ENCODE peak calls at places on chromosomes 7 and 10, in five cellular contexts. Q is uterus, L is tibial nerve, Y is IMR-90, T is K562. M is an unnamed sample.

GRCh38 chr7:107354639-107355038 is 115.2 kb upstream of the GPR22 start:
- DNase-seq in Q (no peak), L (no peak), Y (no peak), T (no peak), M (no peak)

GRCh38 chr10:520402-520787 is 169.1 kb downstream of the DIP2C start:
- DNase-seq in Q (peak; percentile 70), L (no peak), Y (peak; percentile 27), T (no peak), M (no peak)

GRCh38 chr7:124688991-124689390 is 76.6 kb downstream of the GPR37 start:
- DNase-seq in Q (no peak), L (no peak), Y (peak; percentile 89), T (no peak), M (no peak)

GRCh38 chr10:132997517-132998265 is 55.3 kb upstream of the CFAP46 start:
- DNase-seq in Q (no peak), L (no peak), Y (no peak), T (no peak), M (no peak)

GRCh38 chr7:130147710-130148325 is 57.4 kb downstream of the TMEM209 start:
- DNase-seq in Q (no peak), L (no peak), Y (no peak), T (no peak), M (no peak)

GRCh38 chr10:118106426-118106825 is 59.7 kb upstream of the RAB11FIP2 start:
- DNase-seq in Q (peak; percentile 35), L (no peak), Y (peak; percentile 21), T (peak; percentile 7), M (no peak)

GRCh38 chr10:71266918-71267442 is 52.1 kb upstream of the SLC29A3 start:
- DNase-seq in Q (no peak), L (no peak), Y (peak; percentile 41), T (no peak), M (no peak)

GRCh38 chr7:82740246-82740848 is 296.8 kb upstream of the CACNA2D1 start:
- DNase-seq in Q (no peak), L (no peak), Y (peak; percentile 72), T (peak; percentile 12), M (peak; percentile 49)

GRCh38 chr7:124780608-124781007 is 15.0 kb upstream of the GPR37 start:
- DNase-seq in Q (no peak), L (no peak), Y (no peak), T (no peak), M (no peak)

GRCh38 chr10:12729885-12730284 is 271.6 kb downstream of the CCDC3 start:
- DNase-seq in Q (no peak), L (no peak), Y (no peak), T (peak; percentile 61), M (no peak)

GRCh38 chr7:107078517-107078966 is 34.0 kb downstream of the PRKAR2B start:
- DNase-seq in Q (no peak), L (no peak), Y (peak; percentile 78), T (peak; percentile 58), M (no peak)

GRCh38 chr7:7793921-7794320 is 75.5 kb upstream of the RPA3 start:
- DNase-seq in Q (no peak), L (no peak), Y (no peak), T (no peak), M (no peak)

GRCh38 chr10:29257106-29257783 is 31.6 kb upstream of the LYZL1 start:
- DNase-seq in Q (peak; percentile 97), L (peak; percentile 68), Y (peak; percentile 86), T (no peak), M (no peak)

GRCh38 chr7:79612027-79612426 is 158.6 kb upstream of the MAGI2 start:
- DNase-seq in Q (no peak), L (no peak), Y (no peak), T (no peak), M (no peak)

GRCh38 chr7:45118830-45119452 is 7.4 kb upstream of the TBRG4 start:
- DNase-seq in Q (no peak), L (no peak), Y (no peak), T (no peak), M (no peak)

GRCh38 chr10:88232029-88232895 is 350.9 kb downstream of the RNLS start:
- DNase-seq in Q (peak; percentile 79), L (peak; percentile 84), Y (no peak), T (no peak), M (peak; percentile 75)

GRCh38 chr10:75191821-75192568 is 18.6 kb upstream of the VDAC2 start:
- DNase-seq in Q (peak; percentile 70), L (no peak), Y (peak; percentile 97), T (peak; percentile 63), M (peak; percentile 59)

GRCh38 chr10:51169111-51169510 is 94.8 kb downstream of the PRKG1 start:
- DNase-seq in Q (no peak), L (no peak), Y (peak; percentile 64), T (no peak), M (no peak)

GRCh38 chr10:126094537-126094936 is 198.2 kb downstream of the FANK1 start:
- DNase-seq in Q (no peak), L (no peak), Y (peak; percentile 42), T (no peak), M (no peak)

GRCh38 chr7:111137296-111138195 is 46.6 kb downstream of the LRRN3 start:
- DNase-seq in Q (no peak), L (no peak), Y (peak; percentile 54), T (no peak), M (no peak)

GRCh38 chr10:119306514-119306951 is 99.2 kb downstream of the GRK5 start:
- DNase-seq in Q (peak; percentile 53), L (no peak), Y (no peak), T (peak; percentile 49), M (peak; percentile 43)

GRCh38 chr10:98425511-98426352 is 10.8 kb upstream of the PYROXD2 start:
- DNase-seq in Q (no peak), L (no peak), Y (peak; percentile 26), T (peak; percentile 56), M (peak; percentile 53)

GRCh38 chr7:149721084-149721601 is 52.2 kb downstream of the ZNF467 start:
- DNase-seq in Q (no peak), L (no peak), Y (no peak), T (no peak), M (no peak)

GRCh38 chr7:142357953-142358520 is 100.2 kb upstream of the PRSS58 start:
- DNase-seq in Q (no peak), L (no peak), Y (peak; percentile 83), T (peak; percentile 75), M (no peak)

GRCh38 chr10:75180592-75180991 is 30.0 kb upstream of the VDAC2 start:
- DNase-seq in Q (no peak), L (no peak), Y (peak; percentile 63), T (no peak), M (no peak)

GRCh38 chr10:102497545-102497944 is 5.0 kb downstream of the ACTR1A start:
- DNase-seq in Q (no peak), L (no peak), Y (no peak), T (no peak), M (no peak)

GRCh38 chr10:28125701-28126100 is 126.8 kb upstream of the ODAD2 start:
- DNase-seq in Q (no peak), L (no peak), Y (peak; percentile 69), T (no peak), M (no peak)

GRCh38 chr7:41416208-41416595 is 286.7 kb downstream of the INHBA start:
- DNase-seq in Q (no peak), L (no peak), Y (peak; percentile 18), T (no peak), M (no peak)

GRCh38 chr10:77310288-77310687 is 327.3 kb downstream of the KCNMA1 start:
- DNase-seq in Q (no peak), L (no peak), Y (no peak), T (no peak), M (no peak)

GRCh38 chr10:104641150-104642000 is at the start of gene SORCS3:
- DNase-seq in Q (no peak), L (no peak), Y (no peak), T (no peak), M (no peak)

GRCh38 chr7:30564243-30564892 is 30.3 kb upstream of the GARS1 start:
- DNase-seq in Q (peak; percentile 80), L (peak; percentile 74), Y (peak; percentile 80), T (peak; percentile 81), M (peak; percentile 87)

DNA sequence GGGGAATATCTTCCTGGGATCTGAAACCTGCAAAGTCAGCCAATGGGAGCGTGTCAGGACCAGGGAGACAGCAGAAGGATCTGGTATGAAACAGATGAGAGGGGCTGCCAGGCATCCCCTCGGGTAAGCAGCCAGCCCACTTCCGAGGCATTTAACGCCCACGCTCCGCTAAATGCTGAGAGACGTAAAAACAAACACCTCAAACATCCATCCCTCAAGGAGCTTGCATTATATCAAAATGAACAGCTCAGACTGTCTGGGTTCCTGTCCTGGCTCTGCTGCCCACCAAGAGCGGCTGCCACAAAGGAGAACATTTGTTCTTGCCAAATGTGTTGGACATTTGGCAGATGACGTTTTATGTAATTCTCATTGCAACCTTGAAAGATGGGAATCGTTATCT is 7.0 kb upstream of the SERPINE1 start:
- DNase-seq in Q (no peak), L (no peak), Y (no peak), T (no peak), M (no peak)
- H3K27ac ChIP-seq in Q (peak overlapping the region; percentile 97), L (no peak overlapping the region), Y (peak overlapping the region; percentile 36), T (no peak overlapping the region), M (no peak overlapping the region)

DNA sequence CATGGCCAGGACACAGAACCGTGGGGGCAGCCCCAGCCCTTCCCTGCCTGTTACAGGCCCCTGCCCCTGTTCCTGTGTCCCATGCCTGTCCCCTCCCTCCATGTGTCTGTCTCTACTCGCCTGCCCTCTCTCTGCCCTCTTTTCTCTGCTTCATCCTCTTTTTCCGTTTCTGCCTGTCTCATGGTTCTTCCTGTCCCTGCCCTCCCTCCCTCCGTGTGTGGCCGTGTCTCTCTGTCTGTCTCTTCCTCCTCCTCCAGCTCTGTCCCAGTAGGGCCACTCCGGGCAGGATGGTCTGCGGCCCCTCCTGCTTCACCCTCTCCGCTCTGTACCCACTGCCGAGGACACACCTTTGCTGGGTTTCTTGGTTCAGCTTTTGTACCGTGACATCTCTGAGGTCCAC is 137.4 kb downstream of the FAM53B start:
- DNase-seq in Q (no peak), L (no peak), Y (no peak), T (no peak), M (no peak)
- H3K4me1 ChIP-seq in Q (no peaks in the 10 kb centered on the region), L (peaks cover 37% of the 10 kb centered on the region), Y (no peaks in the 10 kb centered on the region), T (no peaks in the 10 kb centered on the region), M (peaks cover 10% of the 10 kb centered on the region)

GRCh38 chr7:5822742-5823503 is 41.5 kb upstream of the RNF216 start:
- DNase-seq in Q (peak; percentile 94), L (peak; percentile 91), Y (peak; percentile 85), T (peak; percentile 92), M (peak; percentile 95)
- TF ChIP-seq POLR2A in Q (peak; percentile 27), L (no peak), Y (no peak), T (peak; percentile 80), M (no peak)

DNA sequence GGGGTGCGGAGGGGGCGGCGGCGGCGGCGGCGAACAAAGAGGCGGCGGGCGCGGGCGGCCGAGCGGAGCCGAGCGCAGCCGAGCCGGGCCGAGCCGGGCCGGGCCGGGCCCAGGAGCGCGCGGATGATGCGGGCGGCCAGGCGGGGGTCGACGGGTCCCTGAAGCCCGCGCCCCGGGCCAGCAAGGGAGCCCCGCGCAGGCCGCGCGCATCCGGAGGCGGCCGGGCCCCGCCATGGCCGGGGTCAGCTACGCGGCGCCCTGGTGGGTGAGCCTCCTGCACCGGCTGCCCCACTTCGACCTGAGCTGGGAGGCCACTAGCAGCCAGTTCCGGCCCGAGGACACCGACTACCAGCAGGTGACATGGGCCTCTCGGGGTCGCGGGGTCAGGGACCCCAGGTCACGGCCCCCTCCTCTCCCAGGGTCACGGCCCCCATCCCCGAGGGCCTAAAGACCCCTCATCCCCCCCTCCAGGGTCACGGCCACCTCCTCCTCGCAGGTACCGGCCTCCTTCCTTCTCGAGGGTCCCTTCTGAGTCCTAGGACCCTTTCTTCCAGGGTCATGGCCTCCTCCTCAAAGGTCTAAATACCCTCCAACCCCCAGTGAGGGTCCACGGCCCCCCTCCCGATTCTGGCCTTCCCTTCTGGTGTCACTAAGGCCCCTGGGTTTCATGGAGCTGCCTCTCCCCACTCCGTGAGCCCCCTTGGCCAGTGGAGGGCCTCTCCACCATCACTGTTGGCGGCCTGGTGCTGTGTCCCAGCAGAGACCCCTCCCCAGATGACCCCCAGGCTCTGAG is at the start of gene TTYH3:
- DNase-seq in Q (peak; percentile 56), L (no peak), Y (no peak), T (no peak), M (no peak)
- H3K27ac ChIP-seq in Q (peak within 1 kb of the TSS; percentile 75), L (peak within 1 kb of the TSS; percentile 89), Y (peak within 1 kb of the TSS; percentile 81), T (peak within 1 kb of the TSS; percentile 41), M (peak within 1 kb of the TSS; percentile 73)